ENCODE peak calls at places on chromosomes 11 and 22, in nine cellular contexts. One of them, this sample, is unnamed. For H3K27me3, the result is how much of the 10 kb centered on the place peaks cover.

GRCh38 chr11:3193373-3194015 is 25.1 kb downstream of the MRGPRG start:
- DNase-seq in body of pancreas: no peak
- DNase-seq in ovary: no peak
- DNase-seq in kidney epithelial cell: no peak
- DNase-seq in cardiac muscle cell: no peak
- DNase-seq in Panc1: no peak
- DNase-seq in left lung: peak
- DNase-seq in spleen: peak
- DNase-seq in CD8-positive, alpha-beta T cell: no peak
- DNase-seq in this sample: no peak

GRCh38 chr22:21920341-21921183 is 32.1 kb downstream of the PPM1F start:
- DNase-seq in body of pancreas: no peak
- DNase-seq in ovary: no peak
- DNase-seq in kidney epithelial cell: no peak
- DNase-seq in cardiac muscle cell: no peak
- DNase-seq in Panc1: no peak
- DNase-seq in left lung: peak
- DNase-seq in spleen: no peak
- DNase-seq in CD8-positive, alpha-beta T cell: no peak
- DNase-seq in this sample: no peak

GRCh38 chr22:46012182-46012880 is 35.4 kb upstream of the WNT7B start:
- DNase-seq in body of pancreas: no peak
- DNase-seq in ovary: peak
- DNase-seq in kidney epithelial cell: no peak
- DNase-seq in cardiac muscle cell: no peak
- DNase-seq in Panc1: no peak
- DNase-seq in left lung: no peak
- DNase-seq in spleen: peak
- DNase-seq in CD8-positive, alpha-beta T cell: no peak
- DNase-seq in this sample: no peak

GRCh38 chr11:9606799-9607510 is 33.5 kb downstream of the WEE1 start:
- DNase-seq in body of pancreas: no peak
- DNase-seq in ovary: no peak
- DNase-seq in kidney epithelial cell: no peak
- DNase-seq in cardiac muscle cell: no peak
- DNase-seq in Panc1: no peak
- DNase-seq in left lung: no peak
- DNase-seq in spleen: no peak
- DNase-seq in CD8-positive, alpha-beta T cell: no peak
- DNase-seq in this sample: no peak

GRCh38 chr11:104897891-104898684 is at the start of gene CASP12:
- DNase-seq in body of pancreas: no peak
- DNase-seq in ovary: peak
- DNase-seq in kidney epithelial cell: no peak
- DNase-seq in cardiac muscle cell: no peak
- DNase-seq in Panc1: no peak
- DNase-seq in left lung: no peak
- DNase-seq in spleen: no peak
- DNase-seq in CD8-positive, alpha-beta T cell: no peak
- DNase-seq in this sample: no peak

GRCh38 chr22:27462190-27462589 is 339.4 kb downstream of the MN1 start:
- DNase-seq in body of pancreas: no peak
- DNase-seq in ovary: no peak
- DNase-seq in kidney epithelial cell: no peak
- DNase-seq in cardiac muscle cell: no peak
- DNase-seq in Panc1: no peak
- DNase-seq in left lung: no peak
- DNase-seq in spleen: no peak
- DNase-seq in CD8-positive, alpha-beta T cell: no peak
- DNase-seq in this sample: no peak

GRCh38 chr11:1111545-1112212 is 37.0 kb downstream of the MUC2 start:
- DNase-seq in body of pancreas: no peak
- DNase-seq in ovary: no peak
- DNase-seq in kidney epithelial cell: no peak
- DNase-seq in cardiac muscle cell: no peak
- DNase-seq in Panc1: no peak
- DNase-seq in left lung: peak
- DNase-seq in spleen: peak
- DNase-seq in CD8-positive, alpha-beta T cell: no peak
- DNase-seq in this sample: no peak

GRCh38 chr11:36240746-36241295 is 48.4 kb downstream of the COMMD9 start:
- DNase-seq in body of pancreas: no peak
- DNase-seq in ovary: no peak
- DNase-seq in kidney epithelial cell: no peak
- DNase-seq in cardiac muscle cell: no peak
- DNase-seq in Panc1: no peak
- DNase-seq in left lung: no peak
- DNase-seq in spleen: no peak
- DNase-seq in CD8-positive, alpha-beta T cell: no peak
- DNase-seq in this sample: no peak

GRCh38 chr11:3855808-3856491 is 486 bp downstream of the STIM1 start:
- DNase-seq in body of pancreas: peak
- DNase-seq in ovary: peak
- DNase-seq in kidney epithelial cell: no peak
- DNase-seq in cardiac muscle cell: peak
- DNase-seq in Panc1: no peak
- DNase-seq in left lung: peak
- DNase-seq in spleen: peak
- DNase-seq in CD8-positive, alpha-beta T cell: peak
- DNase-seq in this sample: no peak

GRCh38 chr22:44915441-44915840 is 94.4 kb downstream of the PHF21B start:
- DNase-seq in body of pancreas: no peak
- DNase-seq in ovary: no peak
- DNase-seq in kidney epithelial cell: no peak
- DNase-seq in cardiac muscle cell: no peak
- DNase-seq in Panc1: no peak
- DNase-seq in left lung: peak
- DNase-seq in spleen: peak
- DNase-seq in CD8-positive, alpha-beta T cell: no peak
- DNase-seq in this sample: no peak

GRCh38 chr11:73294604-73295003 is 13.5 kb upstream of the ARHGEF17 start:
- DNase-seq in body of pancreas: no peak
- DNase-seq in ovary: no peak
- DNase-seq in kidney epithelial cell: no peak
- DNase-seq in cardiac muscle cell: no peak
- DNase-seq in Panc1: no peak
- DNase-seq in left lung: no peak
- DNase-seq in spleen: peak
- DNase-seq in CD8-positive, alpha-beta T cell: no peak
- DNase-seq in this sample: no peak

GRCh38 chr11:132242662-132243061 is 872.2 kb downstream of the NTM start:
- DNase-seq in body of pancreas: no peak
- DNase-seq in ovary: no peak
- DNase-seq in kidney epithelial cell: no peak
- DNase-seq in cardiac muscle cell: no peak
- DNase-seq in Panc1: no peak
- DNase-seq in left lung: no peak
- DNase-seq in spleen: no peak
- DNase-seq in CD8-positive, alpha-beta T cell: no peak
- DNase-seq in this sample: no peak

GRCh38 chr11:134542401-134543143 is 130.5 kb upstream of the B3GAT1 start:
- DNase-seq in body of pancreas: no peak
- DNase-seq in ovary: no peak
- DNase-seq in kidney epithelial cell: no peak
- DNase-seq in cardiac muscle cell: no peak
- DNase-seq in Panc1: no peak
- DNase-seq in left lung: peak
- DNase-seq in spleen: no peak
- DNase-seq in CD8-positive, alpha-beta T cell: no peak
- DNase-seq in this sample: no peak

DNA sequence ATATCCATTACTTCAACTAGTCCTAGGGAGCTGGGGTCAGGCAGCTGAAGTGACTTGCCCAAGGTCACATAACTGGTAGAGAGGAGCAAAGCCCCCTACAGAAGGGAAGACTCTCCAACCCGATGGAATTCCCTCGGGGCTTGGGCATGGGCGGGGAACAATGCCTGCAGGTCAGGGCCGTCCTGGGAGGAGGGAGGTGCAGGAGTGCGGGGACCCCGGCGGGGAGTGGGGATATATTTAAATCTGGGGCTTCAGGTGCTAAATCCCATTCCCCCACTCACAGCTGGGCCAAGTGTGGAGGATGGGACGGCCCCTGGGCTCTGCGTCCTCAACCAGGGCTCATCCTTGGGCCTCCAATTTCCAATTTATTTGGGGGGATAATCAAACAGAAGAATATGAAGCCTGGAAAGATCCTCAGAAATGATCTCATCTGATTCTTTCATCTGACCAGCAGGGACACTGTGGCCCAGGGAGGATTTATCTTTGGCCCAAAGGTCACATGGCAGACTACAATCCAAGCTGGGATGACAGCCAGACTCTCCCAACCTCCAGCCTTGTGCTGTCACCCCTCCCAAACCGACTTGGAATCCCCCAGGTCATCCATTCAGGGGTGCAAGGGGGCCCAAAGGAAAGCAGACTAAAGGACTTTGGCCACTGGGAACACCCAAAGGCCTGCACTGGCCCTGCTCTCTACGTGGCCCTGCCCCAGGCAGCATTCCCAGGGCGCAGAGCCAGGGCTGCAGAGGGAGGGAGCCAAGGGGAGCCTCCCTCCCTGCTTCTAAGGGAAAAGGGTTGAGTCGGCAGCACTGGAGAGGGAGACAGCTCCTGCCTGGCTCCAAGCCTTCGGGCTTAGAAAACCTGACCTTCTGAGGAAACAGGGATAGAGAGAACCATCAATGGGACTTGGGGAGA is 8.7 kb upstream of the C1QTNF6 start:
- DNase-seq in body of pancreas: peak
- DNase-seq in ovary: peak
- DNase-seq in kidney epithelial cell: no peak
- DNase-seq in cardiac muscle cell: peak
- DNase-seq in Panc1: no peak
- DNase-seq in left lung: peak
- DNase-seq in spleen: peak
- DNase-seq in CD8-positive, alpha-beta T cell: peak
- DNase-seq in this sample: peak
- TF ChIP-seq CTCF in body of pancreas: peak
- TF ChIP-seq CTCF in ovary: peak
- TF ChIP-seq CTCF in kidney epithelial cell: no peak
- TF ChIP-seq CTCF in cardiac muscle cell: no peak
- TF ChIP-seq CTCF in Panc1: peak
- TF ChIP-seq CTCF in left lung: no peak
- TF ChIP-seq CTCF in spleen: no peak
- TF ChIP-seq CTCF in CD8-positive, alpha-beta T cell: no peak
- TF ChIP-seq CTCF in this sample: peak

DNA sequence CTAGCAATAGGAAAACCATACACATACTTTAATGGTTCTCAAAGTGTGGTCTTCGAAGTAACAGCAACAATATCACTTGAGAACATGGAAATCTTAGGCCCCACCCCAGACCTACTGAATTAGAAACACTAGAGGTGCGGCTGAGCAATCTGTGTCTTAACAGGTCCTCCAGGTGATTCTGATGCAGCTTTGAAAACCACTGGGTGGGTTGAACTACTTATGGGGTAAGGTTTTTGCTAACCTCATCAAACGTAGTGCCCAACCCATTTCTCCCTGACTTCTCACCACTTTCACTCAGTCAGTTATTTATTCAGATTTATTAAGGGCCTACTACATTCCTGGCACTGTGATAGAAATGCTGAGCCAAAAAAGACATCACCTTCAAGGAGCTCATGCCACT is 3.7 kb downstream of the MPZL2 start:
- DNase-seq in body of pancreas: no peak
- DNase-seq in ovary: no peak
- DNase-seq in kidney epithelial cell: no peak
- DNase-seq in cardiac muscle cell: no peak
- DNase-seq in Panc1: no peak
- DNase-seq in left lung: no peak
- DNase-seq in spleen: no peak
- DNase-seq in CD8-positive, alpha-beta T cell: peak
- DNase-seq in this sample: no peak
- H3K27me3 ChIP-seq in body of pancreas: under half
- H3K27me3 ChIP-seq in ovary: under half
- H3K27me3 ChIP-seq in kidney epithelial cell: under half
- H3K27me3 ChIP-seq in cardiac muscle cell: half or more
- H3K27me3 ChIP-seq in Panc1: under half
- H3K27me3 ChIP-seq in left lung: under half
- H3K27me3 ChIP-seq in spleen: under half
- H3K27me3 ChIP-seq in CD8-positive, alpha-beta T cell: under half
- H3K27me3 ChIP-seq in this sample: under half

DNA sequence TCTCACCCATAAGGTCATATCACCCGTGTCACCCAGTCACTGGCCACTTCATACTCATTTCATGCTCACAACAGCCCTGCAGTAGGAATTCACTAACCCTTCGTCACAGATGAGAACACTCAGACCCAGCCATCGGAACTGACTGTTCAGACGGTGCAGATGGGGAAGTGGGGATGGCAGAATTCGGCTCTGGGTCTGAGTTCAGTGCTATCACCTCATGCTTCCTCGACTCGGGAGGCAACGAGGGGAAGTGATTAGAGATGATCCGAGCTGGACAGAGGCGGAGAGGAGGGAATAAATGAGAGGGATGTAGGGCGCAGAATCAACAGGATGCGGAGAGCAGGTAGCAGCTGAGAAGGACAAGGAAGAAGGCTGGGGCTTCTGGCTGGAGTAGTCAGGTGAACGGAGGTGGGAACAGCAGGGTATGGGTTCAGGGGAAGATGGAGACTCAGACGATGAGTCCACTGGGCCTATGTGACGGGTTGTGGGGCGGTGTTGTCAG is 4.7 kb downstream of the B3GNT6 start:
- DNase-seq in body of pancreas: no peak
- DNase-seq in ovary: no peak
- DNase-seq in kidney epithelial cell: no peak
- DNase-seq in cardiac muscle cell: no peak
- DNase-seq in Panc1: no peak
- DNase-seq in left lung: no peak
- DNase-seq in spleen: no peak
- DNase-seq in CD8-positive, alpha-beta T cell: no peak
- DNase-seq in this sample: no peak
- H3K4me3 ChIP-seq in body of pancreas: no peak
- H3K4me3 ChIP-seq in ovary: no peak
- H3K4me3 ChIP-seq in kidney epithelial cell: no peak
- H3K4me3 ChIP-seq in cardiac muscle cell: no peak
- H3K4me3 ChIP-seq in Panc1: peak
- H3K4me3 ChIP-seq in left lung: no peak
- H3K4me3 ChIP-seq in spleen: no peak
- H3K4me3 ChIP-seq in CD8-positive, alpha-beta T cell: no peak
- H3K4me3 ChIP-seq in this sample: no peak

GRCh38 chr11:65353900-65354264 is 669 bp upstream of the TIGD3 start:
- DNase-seq in body of pancreas: no peak
- DNase-seq in ovary: no peak
- DNase-seq in kidney epithelial cell: no peak
- DNase-seq in cardiac muscle cell: no peak
- DNase-seq in Panc1: no peak
- DNase-seq in left lung: no peak
- DNase-seq in spleen: no peak
- DNase-seq in CD8-positive, alpha-beta T cell: no peak
- DNase-seq in this sample: no peak
- TF ChIP-seq CTCF in body of pancreas: no peak
- TF ChIP-seq CTCF in ovary: no peak
- TF ChIP-seq CTCF in kidney epithelial cell: no peak
- TF ChIP-seq CTCF in cardiac muscle cell: no peak
- TF ChIP-seq CTCF in Panc1: no peak
- TF ChIP-seq CTCF in left lung: no peak
- TF ChIP-seq CTCF in spleen: no peak
- TF ChIP-seq CTCF in CD8-positive, alpha-beta T cell: no peak
- TF ChIP-seq CTCF in this sample: no peak

DNA sequence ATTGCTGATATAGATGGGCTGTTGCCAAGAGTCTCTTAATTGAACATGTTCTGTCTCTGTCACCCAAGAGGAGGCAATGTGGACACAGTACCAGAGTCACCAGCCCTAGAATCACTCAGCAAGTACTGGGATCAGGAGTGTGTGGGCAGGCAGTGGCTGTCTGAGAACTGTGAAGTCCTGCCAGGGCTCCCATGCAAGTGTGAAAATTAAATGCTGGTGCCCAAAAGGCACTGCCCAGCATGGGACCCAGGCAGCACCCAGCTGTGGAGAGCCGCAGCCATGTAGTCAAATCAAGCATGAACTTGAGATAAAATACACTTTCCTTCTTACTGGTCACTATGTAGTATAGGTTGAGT is 19.9 kb downstream of the HIRA start:
- DNase-seq in body of pancreas: no peak
- DNase-seq in ovary: no peak
- DNase-seq in kidney epithelial cell: no peak
- DNase-seq in cardiac muscle cell: no peak
- DNase-seq in Panc1: no peak
- DNase-seq in left lung: no peak
- DNase-seq in spleen: no peak
- DNase-seq in CD8-positive, alpha-beta T cell: no peak
- DNase-seq in this sample: no peak
- H3K27me3 ChIP-seq in body of pancreas: under half
- H3K27me3 ChIP-seq in ovary: under half
- H3K27me3 ChIP-seq in kidney epithelial cell: under half
- H3K27me3 ChIP-seq in cardiac muscle cell: under half
- H3K27me3 ChIP-seq in Panc1: under half
- H3K27me3 ChIP-seq in left lung: under half
- H3K27me3 ChIP-seq in spleen: under half
- H3K27me3 ChIP-seq in CD8-positive, alpha-beta T cell: under half
- H3K27me3 ChIP-seq in this sample: under half